ENCODE peak calls at places on chromosome 14, in six cellular contexts. One of them, this sample, is unnamed.

GRCh38 chr14:54881235-54881760 is 21.3 kb downstream of the GCH1 start:
- DNase-seq in NCI-H1105: no peak
- DNase-seq in colonic mucosa: peak; percentile 45
- DNase-seq in stomach: no peak
- DNase-seq in GM04504: no peak
- DNase-seq in activated CD4-positive, alpha-beta T cell treated with anti-CD3 and anti-CD28 coated beads for 36 hours: peak; percentile 34
- DNase-seq in this sample: peak; percentile 44

GRCh38 chr14:43361766-43362165 is 1145.3 kb downstream of the FSCB start:
- DNase-seq in NCI-H1105: no peak
- DNase-seq in colonic mucosa: no peak
- DNase-seq in stomach: no peak
- DNase-seq in GM04504: no peak
- DNase-seq in activated CD4-positive, alpha-beta T cell treated with anti-CD3 and anti-CD28 coated beads for 36 hours: no peak
- DNase-seq in this sample: no peak

GRCh38 chr14:93135399-93135798 is 19.7 kb upstream of the ITPK1 start:
- DNase-seq in NCI-H1105: no peak
- DNase-seq in colonic mucosa: peak; percentile 44
- DNase-seq in stomach: peak; percentile 76
- DNase-seq in GM04504: no peak
- DNase-seq in activated CD4-positive, alpha-beta T cell treated with anti-CD3 and anti-CD28 coated beads for 36 hours: no peak
- DNase-seq in this sample: no peak

GRCh38 chr14:50773632-50774541 is 57.1 kb downstream of the NIN start:
- DNase-seq in NCI-H1105: peak; percentile 29
- DNase-seq in colonic mucosa: peak; percentile 41
- DNase-seq in stomach: peak; percentile 69
- DNase-seq in GM04504: no peak
- DNase-seq in activated CD4-positive, alpha-beta T cell treated with anti-CD3 and anti-CD28 coated beads for 36 hours: peak; percentile 60
- DNase-seq in this sample: peak; percentile 50

GRCh38 chr14:61766136-61766535 is 3.9 kb downstream of the SNAPC1 start:
- DNase-seq in NCI-H1105: no peak
- DNase-seq in colonic mucosa: no peak
- DNase-seq in stomach: no peak
- DNase-seq in GM04504: no peak
- DNase-seq in activated CD4-positive, alpha-beta T cell treated with anti-CD3 and anti-CD28 coated beads for 36 hours: no peak
- DNase-seq in this sample: no peak

GRCh38 chr14:100679707-100680438 is 46.8 kb upstream of the DLK1 start:
- DNase-seq in NCI-H1105: no peak
- DNase-seq in colonic mucosa: no peak
- DNase-seq in stomach: no peak
- DNase-seq in GM04504: peak; percentile 56
- DNase-seq in activated CD4-positive, alpha-beta T cell treated with anti-CD3 and anti-CD28 coated beads for 36 hours: no peak
- DNase-seq in this sample: peak; percentile 56

GRCh38 chr14:59931237-59931636 is 11.3 kb downstream of the LRRC9 start:
- DNase-seq in NCI-H1105: no peak
- DNase-seq in colonic mucosa: peak; percentile 29
- DNase-seq in stomach: no peak
- DNase-seq in GM04504: no peak
- DNase-seq in activated CD4-positive, alpha-beta T cell treated with anti-CD3 and anti-CD28 coated beads for 36 hours: no peak
- DNase-seq in this sample: no peak

GRCh38 chr14:54574528-54574927 is 7.6 kb downstream of the SAMD4A start:
- DNase-seq in NCI-H1105: no peak
- DNase-seq in colonic mucosa: no peak
- DNase-seq in stomach: no peak
- DNase-seq in GM04504: no peak
- DNase-seq in activated CD4-positive, alpha-beta T cell treated with anti-CD3 and anti-CD28 coated beads for 36 hours: no peak
- DNase-seq in this sample: no peak

GRCh38 chr14:44962573-44963528 is 861 bp downstream of the TOGARAM1 start:
- DNase-seq in NCI-H1105: no peak
- DNase-seq in colonic mucosa: peak; percentile 60
- DNase-seq in stomach: peak; percentile 49
- DNase-seq in GM04504: no peak
- DNase-seq in activated CD4-positive, alpha-beta T cell treated with anti-CD3 and anti-CD28 coated beads for 36 hours: peak; percentile 57
- DNase-seq in this sample: peak; percentile 69